ENCODE peak calls at places on chromosomes 7 and 10, in seven cellular contexts. F, G, L, H, A, C and D are unnamed samples. For H3K79me1, the result is how much of the 10 kb centered on the place peaks cover.

GRCh38 chr7:77284005-77284404 is 84.4 kb upstream of the FGL2 start:
- DNase-seq in F (no peak), H (no peak), C (no peak), L (no peak), G (no peak), A (no peak), D (no peak)

GRCh38 chr10:77983384-77984341 is 45.7 kb downstream of the POLR3A start:
- DNase-seq in F (no peak), A (peak), C (no peak), L (peak), H (no peak), G (no peak), D (no peak)

GRCh38 chr7:141246426-141246825 is 172.6 kb downstream of the TMEM178B start:
- DNase-seq in F (no peak), C (no peak), G (no peak), L (no peak), H (no peak), A (no peak), D (no peak)

GRCh38 chr10:119893845-119894427 is 1.4 kb downstream of the SEC23IP start:
- DNase-seq in H (no peak), A (no peak), F (no peak), C (no peak), L (no peak), G (no peak), D (no peak)

GRCh38 chr7:69633122-69633892 is 35.0 kb downstream of the AUTS2 start:
- DNase-seq in H (no peak), A (no peak), F (no peak), G (no peak), C (no peak), L (no peak), D (no peak)

GRCh38 chr7:34748244-34749039 is 90.4 kb downstream of the NPSR1 start:
- DNase-seq in L (peak), G (no peak), A (peak), H (peak), C (peak), F (peak), D (no peak)

GRCh38 chr10:125629758-125630376 is 53.1 kb downstream of the TEX36 start:
- DNase-seq in G (no peak), A (peak), H (peak), C (no peak), F (no peak), L (peak), D (no peak)

GRCh38 chr10:96271017-96271815 is at the start of gene BLNK:
- DNase-seq in C (peak), F (no peak), L (peak), G (no peak), H (no peak), A (peak), D (no peak)

GRCh38 chr10:122102146-122102866 is 113.3 kb downstream of the TACC2 start:
- DNase-seq in G (no peak), A (no peak), C (peak), H (no peak), F (no peak), L (no peak), D (no peak)

GRCh38 chr10:26682926-26683325 is 14.6 kb upstream of the PDSS1 start:
- DNase-seq in G (no peak), H (no peak), C (no peak), L (no peak), A (no peak), F (no peak), D (no peak)

GRCh38 chr7:73446716-73447115 is 13.1 kb downstream of the FZD9 start:
- DNase-seq in C (no peak), A (no peak), F (no peak), G (no peak), L (no peak), H (no peak), D (no peak)

GRCh38 chr7:14023342-14023741 is 33.9 kb upstream of the ETV1 start:
- DNase-seq in C (no peak), A (no peak), G (no peak), L (no peak), H (no peak), F (no peak), D (no peak)

GRCh38 chr10:6050801-6051445 is 11.2 kb downstream of the IL2RA start:
- DNase-seq in L (peak), G (no peak), C (peak), F (no peak), H (peak), A (peak), D (no peak)

GRCh38 chr10:77458986-77459590 is 178.5 kb downstream of the KCNMA1 start:
- DNase-seq in A (peak), L (peak), H (no peak), F (no peak), G (no peak), C (peak), D (no peak)

GRCh38 chr7:84746347-84746746 is 440.5 kb downstream of the SEMA3D start:
- DNase-seq in G (no peak), A (peak), L (peak), C (no peak), H (no peak), F (no peak), D (no peak)

GRCh38 chr7:101614939-101615302 is 14.2 kb downstream of the MYL10 start:
- DNase-seq in F (no peak), C (peak), A (no peak), L (no peak), H (peak), G (no peak), D (no peak)

GRCh38 chr7:51141451-51141971 is 175.1 kb downstream of the COBL start:
- DNase-seq in A (peak), F (no peak), H (peak), L (peak), C (no peak), G (peak), D (no peak)

GRCh38 chr10:12500406-12501303 is 151.3 kb downstream of the CAMK1D start:
- DNase-seq in C (no peak), H (no peak), L (no peak), A (peak), G (no peak), F (no peak), D (peak)

GRCh38 chr7:99292127-99292526 is 19.5 kb downstream of the MYH16 start:
- DNase-seq in L (no peak), C (no peak), F (no peak), G (no peak), H (no peak), A (no peak), D (no peak)

GRCh38 chr7:133750287-133750686 is 376.9 kb upstream of the LRGUK start:
- DNase-seq in A (no peak), L (no peak), C (no peak), G (no peak), H (no peak), F (no peak), D (no peak)

GRCh38 chr10:128457136-128457535 is 330.9 kb upstream of the MKI67 start:
- DNase-seq in H (no peak), G (no peak), C (no peak), L (no peak), F (no peak), A (no peak), D (no peak)

GRCh38 chr10:49631975-49632374 is 18.1 kb downstream of the CHAT start:
- DNase-seq in G (no peak), A (no peak), L (no peak), C (no peak), H (no peak), F (no peak), D (no peak)

GRCh38 chr7:38678342-38679054 is 47.3 kb upstream of the AMPH start:
- DNase-seq in F (no peak), G (no peak), H (no peak), A (no peak), L (no peak), C (no peak), D (no peak)

GRCh38 chr10:99661370-99661749 is 2.1 kb downstream of the ENTPD7 start:
- DNase-seq in A (peak), G (no peak), F (no peak), H (no peak), L (peak), C (no peak), D (no peak)

GRCh38 chr7:104231054-104232046 is 23.5 kb upstream of the ORC5 start:
- DNase-seq in H (peak), F (peak), G (peak), A (peak), L (peak), C (peak), D (peak)

GRCh38 chr7:55325371-55325792 is 39.8 kb upstream of the LANCL2 start:
- DNase-seq in F (no peak), L (peak), C (no peak), G (no peak), H (no peak), A (peak), D (no peak)

GRCh38 chr7:157439761-157440160 is 103.0 kb downstream of the DNAJB6 start:
- DNase-seq in G (no peak), C (no peak), H (no peak), L (no peak), F (no peak), A (no peak), D (no peak)

GRCh38 chr10:12403119-12403518 is 53.8 kb downstream of the CAMK1D start:
- DNase-seq in L (no peak), H (no peak), A (no peak), F (no peak), G (no peak), C (no peak), D (no peak)

GRCh38 chr10:90484518-90484917 is 373.3 kb downstream of the HTR7 start:
- DNase-seq in F (peak), L (no peak), G (no peak), C (no peak), H (peak), A (no peak), D (no peak)

DNA sequence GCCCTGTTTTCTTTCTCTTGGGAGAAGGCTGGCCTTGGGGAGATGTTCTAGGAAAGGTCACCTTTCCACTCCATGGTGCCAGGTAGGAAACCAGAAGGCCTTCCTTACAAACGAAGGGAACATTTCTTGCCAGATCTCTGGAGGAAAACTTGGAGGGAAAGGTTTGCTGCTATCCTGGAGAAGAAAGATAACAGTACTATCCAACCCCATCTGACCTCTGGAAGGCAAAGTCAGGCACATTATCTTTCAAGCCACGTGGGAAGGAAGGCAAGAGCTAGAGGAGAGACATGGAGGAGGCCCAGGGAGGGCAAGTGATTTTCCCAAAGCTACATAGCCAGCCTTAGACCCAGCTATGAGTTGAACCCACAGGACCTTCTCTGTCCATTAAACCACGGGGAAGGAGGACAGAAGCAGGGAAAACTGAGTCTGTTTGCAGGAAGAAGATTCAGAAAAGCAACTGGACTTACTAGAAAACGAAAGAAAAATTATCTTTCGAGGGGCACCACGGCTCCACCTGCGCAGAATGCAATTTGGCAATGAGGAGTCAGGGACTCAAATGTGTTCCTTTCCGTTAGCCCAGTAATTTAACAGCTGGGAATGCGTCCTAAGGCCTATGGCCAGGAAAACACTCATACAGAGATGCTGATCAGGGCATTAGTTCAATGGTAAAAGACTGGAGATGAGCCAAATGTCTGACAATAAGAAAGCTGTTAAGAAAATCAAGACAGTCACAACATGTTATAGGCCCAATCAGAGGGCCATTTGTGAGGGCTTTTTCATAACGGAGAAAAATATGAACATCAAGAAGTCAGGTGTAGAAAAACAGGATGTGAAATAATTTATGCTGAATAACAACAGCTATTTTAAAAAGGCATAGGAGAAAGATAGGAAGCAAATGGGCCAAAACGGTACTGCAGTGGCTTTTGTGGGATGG is 32.0 kb upstream of the PSAP start:
- DNase-seq in L (no peak), A (no peak), C (no peak), H (no peak), F (peak), G (no peak), D (no peak)
- H3K79me1 ChIP-seq in L (under half), A (under half), C (under half), H (under half), F (under half), G (under half), D (under half)

DNA sequence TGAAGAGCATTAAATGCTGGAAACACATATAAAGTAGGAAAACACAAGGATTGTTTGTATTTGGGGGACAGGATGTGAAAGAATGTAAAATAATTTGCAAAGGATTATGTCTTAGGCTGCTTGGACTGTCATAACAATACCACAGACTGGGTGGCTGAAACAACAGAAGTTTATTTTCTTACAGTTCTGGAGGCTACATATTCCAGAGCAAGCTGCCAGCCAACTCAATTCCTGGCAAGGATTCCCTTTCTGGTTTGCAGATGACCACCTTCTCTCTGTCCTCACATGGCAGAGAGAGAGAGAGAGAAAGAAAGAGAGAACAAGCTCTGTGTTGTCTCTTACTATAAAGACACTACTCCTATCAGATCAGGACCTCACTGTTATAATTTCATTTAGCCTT is 8.8 kb upstream of the LAMB4 start:
- DNase-seq in F (no peak), A (no peak), L (no peak), G (no peak), C (no peak), H (no peak), D (no peak)
- H2BK120ac ChIP-seq in F (no peak), A (no peak), L (no peak), G (no peak), C (no peak), H (no peak), D (no peak)

GRCh38 chr7:22566592-22566991 is 66.6 kb upstream of the STEAP1B start:
- DNase-seq in L (no peak), C (no peak), F (no peak), G (no peak), H (no peak), A (no peak), D (no peak)
- H3K79me1 ChIP-seq in L (under half), C (under half), F (under half), G (under half), H (under half), A (under half), D (under half)

GRCh38 chr7:117907058-117907633 is 33.9 kb upstream of the CTTNBP2 start:
- DNase-seq in A (no peak), C (peak), F (no peak), G (no peak), H (peak), L (no peak), D (no peak)
- H2BK120ac ChIP-seq in A (no peak), C (no peak), F (no peak), G (no peak), H (no peak), L (no peak), D (no peak)

GRCh38 chr10:19652750-19653149 is 163.5 kb upstream of the PLXDC2 start:
- DNase-seq in C (no peak), L (no peak), A (no peak), H (no peak), F (no peak), G (no peak), D (no peak)

GRCh38 chr10:19658131-19658530 is 158.1 kb upstream of the PLXDC2 start:
- DNase-seq in F (no peak), C (no peak), H (no peak), G (no peak), A (peak), L (peak), D (no peak)

GRCh38 chr10:19656420-19657042 is 159.7 kb upstream of the PLXDC2 start:
- DNase-seq in L (peak), F (no peak), H (no peak), C (no peak), A (peak), G (no peak), D (no peak)

GRCh38 chr10:19651549-19651948 is 164.7 kb upstream of the PLXDC2 start:
- DNase-seq in L (peak), G (no peak), F (no peak), A (peak), C (no peak), H (no peak), D (no peak)

GRCh38 chr10:19654576-19654975 is 161.7 kb upstream of the PLXDC2 start:
- DNase-seq in C (peak), F (no peak), L (peak), A (peak), G (no peak), H (no peak), D (no peak)
- H3K79me1 ChIP-seq in C (under half), F (under half), L (under half), A (under half), G (under half), H (under half), D (under half)

GRCh38 chr7:53245721-53246120 is 210.3 kb downstream of the POM121L12 start:
- DNase-seq in A (no peak), F (no peak), H (no peak), G (no peak), L (no peak), C (no peak), D (no peak)

GRCh38 chr7:53252539-53252938 is 217.1 kb downstream of the POM121L12 start:
- DNase-seq in H (no peak), A (no peak), F (no peak), C (no peak), G (no peak), L (no peak), D (no peak)

DNA sequence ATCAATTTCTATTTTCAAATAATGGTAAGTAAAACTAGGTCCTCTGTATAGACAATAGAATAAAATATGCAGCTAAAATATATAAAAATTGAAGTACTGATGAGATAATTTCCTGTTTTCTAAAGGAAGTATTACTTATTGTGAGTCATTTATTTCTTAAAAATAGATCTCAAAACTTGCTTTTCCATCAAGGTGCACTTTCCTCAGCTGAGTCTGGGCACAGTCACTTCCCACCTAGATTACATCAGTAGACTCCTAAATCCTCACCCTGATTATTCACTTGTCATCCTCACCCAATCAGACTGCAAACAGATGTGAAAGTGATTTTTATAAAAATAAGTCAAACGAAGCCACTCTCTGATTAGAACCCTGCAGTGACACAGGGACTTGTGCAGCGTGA is 211.5 kb downstream of the POM121L12 start:
- DNase-seq in A (no peak), F (no peak), L (no peak), C (no peak), H (no peak), G (no peak), D (no peak)
- H2BK120ac ChIP-seq in A (no peak), F (no peak), L (no peak), C (no peak), H (no peak), G (no peak), D (no peak)

DNA sequence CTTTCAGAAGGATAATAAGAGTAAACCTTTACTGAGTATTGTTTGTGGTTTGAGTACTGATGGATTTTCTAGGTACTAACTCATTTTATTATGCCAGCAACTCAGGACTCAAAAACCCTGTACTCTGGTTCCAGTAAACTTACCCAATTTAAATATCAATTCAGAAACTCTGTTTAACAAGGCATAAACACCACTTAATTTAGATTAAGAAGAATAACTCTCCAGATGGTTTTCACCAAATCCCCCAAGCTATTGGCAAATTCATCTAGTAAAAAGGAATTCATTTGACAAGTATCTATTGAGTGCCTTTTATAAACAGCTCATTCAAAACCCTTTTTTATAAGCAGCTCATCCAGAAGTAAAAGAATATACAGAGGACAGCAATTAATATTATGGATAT is 572.4 kb downstream of the PHTF2 start:
- DNase-seq in H (no peak), A (no peak), C (no peak), L (no peak), G (no peak), F (no peak), D (no peak)
- H3K79me1 ChIP-seq in H (under half), A (under half), C (under half), L (under half), G (under half), F (under half), D (under half)

GRCh38 chr7:155523168-155523675 is 23.1 kb downstream of the CNPY1 start:
- DNase-seq in F (no peak), A (no peak), C (no peak), G (no peak), L (no peak), H (no peak), D (no peak)
- H2BK120ac ChIP-seq in F (no peak), A (no peak), C (no peak), G (no peak), L (no peak), H (no peak), D (no peak)

DNA sequence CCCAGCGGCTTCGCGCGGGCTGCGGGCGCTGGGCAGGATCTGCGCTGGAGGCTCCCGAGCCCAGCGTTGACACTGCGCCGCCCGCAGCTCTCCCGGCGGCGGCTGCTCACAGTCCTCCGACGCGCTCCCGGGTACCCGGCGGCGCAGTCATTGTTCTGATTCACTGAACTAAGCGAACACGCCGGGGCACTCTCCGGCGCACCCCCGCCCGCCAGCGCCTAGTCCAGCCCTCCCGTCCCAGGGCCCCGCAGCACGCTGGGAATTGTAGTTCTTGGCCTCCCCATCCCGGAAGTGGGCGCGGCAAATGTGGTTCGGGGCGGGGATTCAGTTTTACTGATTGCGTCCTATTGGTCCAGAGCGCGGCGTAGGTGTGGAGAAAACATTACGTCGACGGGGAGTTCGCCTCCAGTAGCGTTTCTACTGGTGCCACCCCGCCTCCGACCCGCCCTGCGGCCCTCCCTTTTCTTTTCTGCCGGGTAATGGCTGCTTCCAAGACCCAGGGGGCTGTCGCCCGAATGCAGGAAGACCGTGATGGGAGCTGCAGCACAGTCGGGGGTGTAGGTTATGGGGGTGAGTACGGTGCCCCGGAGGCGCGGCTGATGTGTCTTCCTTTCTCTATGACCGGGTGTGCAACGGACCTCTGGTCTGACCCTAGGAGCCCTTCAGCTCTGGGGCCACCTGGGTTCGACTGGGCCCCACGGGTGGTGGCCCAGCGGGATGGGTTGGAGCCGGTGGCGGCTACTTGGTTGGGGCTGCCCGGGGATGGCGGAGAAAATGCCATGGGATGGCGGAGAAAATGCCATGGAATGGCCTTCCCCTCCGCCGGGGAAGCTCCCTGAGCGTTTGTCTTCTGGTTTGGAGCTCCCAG is at the start of the genes DOCK4 and ZNF277:
- DNase-seq in F (peak), G (peak), H (peak), C (peak), L (peak), A (peak), D (peak)
- H3K79me1 ChIP-seq in F (under half), G (under half), H (under half), C (under half), L (under half), A (under half), D (under half)